ENCODE peak calls at places on chromosomes 6 and 20, in five cellular contexts. One of them, this sample, is unnamed.

GRCh38 chr6:3228046-3228671 is 706 bp upstream of the TUBB2B start:
- DNase-seq in SK-N-SH: peak; percentile 81
- DNase-seq in ascending aorta: peak; percentile 58
- DNase-seq in pancreas: peak; percentile 59
- DNase-seq in left ventricle myocardium inferior: no peak
- DNase-seq in this sample: no peak

GRCh38 chr6:20875369-20875963 is 341.2 kb downstream of the CDKAL1 start:
- DNase-seq in left ventricle myocardium inferior: no peak
- DNase-seq in ascending aorta: no peak
- DNase-seq in SK-N-SH: peak; percentile 62
- DNase-seq in pancreas: no peak
- DNase-seq in this sample: peak; percentile 74

GRCh38 chr6:42104095-42104806 is 38.2 kb downstream of the C6orf132 start:
- DNase-seq in pancreas: no peak
- DNase-seq in SK-N-SH: no peak
- DNase-seq in left ventricle myocardium inferior: peak; percentile 75
- DNase-seq in ascending aorta: peak; percentile 80
- DNase-seq in this sample: peak; percentile 84

GRCh38 chr6:136969433-136969832 is 47.3 kb downstream of the SLC35D3 start:
- DNase-seq in left ventricle myocardium inferior: peak; percentile 26
- DNase-seq in pancreas: no peak
- DNase-seq in ascending aorta: no peak
- DNase-seq in SK-N-SH: peak; percentile 44
- DNase-seq in this sample: peak; percentile 67

GRCh38 chr6:85561750-85562357 is 31.8 kb downstream of the SNX14 start:
- DNase-seq in pancreas: no peak
- DNase-seq in left ventricle myocardium inferior: no peak
- DNase-seq in SK-N-SH: no peak
- DNase-seq in ascending aorta: no peak
- DNase-seq in this sample: no peak

GRCh38 chr6:79713701-79714322 is 82.7 kb downstream of the SH3BGRL2 start:
- DNase-seq in pancreas: no peak
- DNase-seq in ascending aorta: no peak
- DNase-seq in SK-N-SH: peak; percentile 53
- DNase-seq in left ventricle myocardium inferior: peak; percentile 16
- DNase-seq in this sample: peak; percentile 66

GRCh38 chr20:63027425-63028389 is 20.9 kb upstream of the BHLHE23 start:
- DNase-seq in left ventricle myocardium inferior: peak; percentile 10
- DNase-seq in pancreas: no peak
- DNase-seq in SK-N-SH: peak; percentile 76
- DNase-seq in ascending aorta: no peak
- DNase-seq in this sample: no peak

GRCh38 chr20:57471496-57472210 is 53.3 kb downstream of the CTCFL start:
- DNase-seq in ascending aorta: no peak
- DNase-seq in pancreas: no peak
- DNase-seq in SK-N-SH: no peak
- DNase-seq in left ventricle myocardium inferior: no peak
- DNase-seq in this sample: no peak

GRCh38 chr6:16276991-16277981 is 38.9 kb downstream of the GMPR start:
- DNase-seq in SK-N-SH: peak; percentile 33
- DNase-seq in pancreas: no peak
- DNase-seq in left ventricle myocardium inferior: peak; percentile 69
- DNase-seq in ascending aorta: peak; percentile 94
- DNase-seq in this sample: peak; percentile 89

GRCh38 chr20:50310673-50311051 is 120.0 kb downstream of the CEBPB start:
- DNase-seq in SK-N-SH: no peak
- DNase-seq in left ventricle myocardium inferior: no peak
- DNase-seq in pancreas: no peak
- DNase-seq in ascending aorta: no peak
- DNase-seq in this sample: no peak

DNA sequence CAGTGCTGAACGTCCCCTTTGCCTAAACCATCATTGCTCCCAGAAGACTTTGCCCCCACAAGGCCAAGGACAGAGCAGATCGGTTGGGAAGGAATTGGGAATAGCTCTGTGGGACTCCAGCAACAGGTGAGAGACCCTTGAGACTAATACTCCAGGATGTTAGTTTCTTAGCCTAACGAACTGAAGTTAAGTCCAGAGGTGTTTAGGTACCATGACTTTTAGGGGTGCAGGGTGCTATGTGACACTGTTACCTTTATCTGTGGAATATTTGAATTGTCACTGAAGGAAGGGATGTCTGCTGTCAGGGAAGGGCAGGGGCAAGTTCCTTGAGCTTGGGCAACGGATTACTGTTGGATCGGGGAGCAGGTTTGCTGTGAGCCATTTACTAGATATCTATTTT is 1.9 kb downstream of the BLCAP start:
- DNase-seq in ascending aorta: no peak
- DNase-seq in SK-N-SH: no peak
- DNase-seq in pancreas: no peak
- DNase-seq in left ventricle myocardium inferior: no peak
- DNase-seq in this sample: no peak
- H3K4me3 ChIP-seq in ascending aorta: peak overlapping the region; percentile 96
- H3K4me3 ChIP-seq in SK-N-SH: peak overlapping the region; percentile 99
- H3K4me3 ChIP-seq in pancreas: no peak overlapping the region
- H3K4me3 ChIP-seq in left ventricle myocardium inferior: peak overlapping the region; percentile 97
- H3K4me3 ChIP-seq in this sample: peak overlapping the region; percentile 79

DNA sequence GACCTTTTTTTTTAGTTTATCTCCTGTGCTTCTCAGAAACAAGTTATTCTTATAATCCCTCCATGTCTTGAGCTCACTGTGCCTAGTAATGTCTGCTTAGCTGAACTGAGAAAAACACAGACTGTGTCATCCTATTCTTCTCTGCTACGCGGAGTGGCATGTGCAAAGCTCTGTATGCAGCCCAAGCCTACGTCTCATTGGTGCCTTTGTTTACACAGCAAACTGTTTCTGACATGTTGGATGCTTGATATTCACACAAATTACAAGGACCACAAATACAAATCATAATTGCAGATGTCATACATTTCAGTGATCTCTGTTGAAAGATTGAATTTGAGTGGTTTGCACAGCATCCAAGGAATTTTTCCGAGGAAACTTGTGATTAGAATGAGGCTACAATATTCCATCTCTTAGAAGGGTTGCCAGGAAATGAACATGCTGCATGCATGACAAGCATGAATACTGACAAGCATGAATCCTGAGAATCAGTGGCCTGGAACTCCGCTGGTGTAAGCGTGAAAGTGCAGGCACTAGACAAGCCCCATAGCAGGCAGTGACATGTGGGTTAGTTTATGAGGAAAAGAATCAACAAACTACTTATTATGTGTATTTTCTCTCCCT is 128.4 kb upstream of the SGK1 start:
- DNase-seq in SK-N-SH: peak; percentile 33
- DNase-seq in ascending aorta: no peak
- DNase-seq in left ventricle myocardium inferior: no peak
- DNase-seq in pancreas: no peak
- DNase-seq in this sample: no peak
- TF ChIP-seq CTCF in SK-N-SH: peak; percentile 25
- TF ChIP-seq CTCF in ascending aorta: no peak
- TF ChIP-seq CTCF in left ventricle myocardium inferior: no peak
- TF ChIP-seq CTCF in pancreas: no peak
- TF ChIP-seq CTCF in this sample: no peak

DNA sequence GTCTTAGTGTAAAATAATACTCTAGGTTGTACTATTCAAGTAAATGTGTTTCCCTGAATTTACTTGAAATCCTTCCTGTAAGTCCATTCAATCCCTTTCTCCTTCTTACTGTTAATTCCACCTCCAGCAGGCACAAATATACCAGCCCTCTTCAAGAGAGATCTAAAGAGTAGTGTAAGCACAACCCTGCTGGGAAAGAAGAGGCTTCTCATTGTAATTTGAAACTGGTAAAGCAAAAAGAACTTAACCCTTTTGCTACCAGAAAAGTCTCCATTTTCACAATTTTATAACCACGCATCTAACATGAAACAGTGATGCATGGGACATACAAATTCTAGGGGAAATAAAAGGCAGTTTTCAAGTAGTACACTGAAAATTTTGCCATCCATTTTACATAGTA is at the start of gene BMP5:
- DNase-seq in ascending aorta: no peak
- DNase-seq in SK-N-SH: no peak
- DNase-seq in left ventricle myocardium inferior: no peak
- DNase-seq in pancreas: no peak
- DNase-seq in this sample: no peak
- H3K4me3 ChIP-seq in ascending aorta: no peak within 1 kb of the TSS
- H3K4me3 ChIP-seq in SK-N-SH: no peak within 1 kb of the TSS
- H3K4me3 ChIP-seq in left ventricle myocardium inferior: peak within 1 kb of the TSS; percentile 51
- H3K4me3 ChIP-seq in pancreas: no peak within 1 kb of the TSS
- H3K4me3 ChIP-seq in this sample: peak within 1 kb of the TSS; percentile 87

DNA sequence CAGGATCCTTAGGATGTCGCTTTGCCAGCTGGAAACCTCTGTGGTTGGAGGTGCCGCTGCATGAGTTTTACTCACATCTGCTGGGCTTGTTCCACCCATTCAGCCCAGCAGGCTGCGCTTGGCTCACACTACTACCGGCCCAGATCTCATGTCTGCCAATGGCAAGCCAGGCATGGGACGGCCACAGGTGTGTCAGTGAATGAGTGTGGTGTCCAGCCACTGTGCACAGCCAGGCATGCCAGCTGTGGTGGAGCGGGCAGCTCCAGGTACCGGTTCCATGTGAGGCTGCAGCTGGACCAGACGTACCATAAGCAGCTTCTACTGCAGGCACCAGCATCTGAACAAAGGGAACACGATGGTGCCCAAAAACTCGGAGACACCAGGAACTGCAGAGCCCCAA is 33.1 kb upstream of the ASF1A start:
- DNase-seq in SK-N-SH: no peak
- DNase-seq in left ventricle myocardium inferior: no peak
- DNase-seq in ascending aorta: no peak
- DNase-seq in pancreas: peak; percentile 48
- DNase-seq in this sample: no peak
- TF ChIP-seq CTCF in SK-N-SH: no peak
- TF ChIP-seq CTCF in left ventricle myocardium inferior: no peak
- TF ChIP-seq CTCF in ascending aorta: no peak
- TF ChIP-seq CTCF in pancreas: no peak
- TF ChIP-seq CTCF in this sample: no peak

GRCh38 chr6:111258615-111259088 is 171.3 kb downstream of the SLC16A10 start:
- DNase-seq in ascending aorta: no peak
- DNase-seq in pancreas: no peak
- DNase-seq in left ventricle myocardium inferior: no peak
- DNase-seq in SK-N-SH: no peak
- DNase-seq in this sample: peak; percentile 63
- H3K4me3 ChIP-seq in ascending aorta: peak overlapping the region; percentile 90
- H3K4me3 ChIP-seq in pancreas: peak overlapping the region; percentile 13
- H3K4me3 ChIP-seq in left ventricle myocardium inferior: peak overlapping the region; percentile 86
- H3K4me3 ChIP-seq in SK-N-SH: peak overlapping the region; percentile 74
- H3K4me3 ChIP-seq in this sample: no peak overlapping the region